ENCODE peak calls at places on chromosomes 4 and X, in ten cellular contexts. One of them, this sample, is unnamed.

GRCh38 chrX:154918060-154918483 is 31.9 kb downstream of the F8A1 start:
- DNase-seq in NCI-H524 treated with DMSO at 0.1 percent for 48 hours: peak
- DNase-seq in NT2/D1: peak
- DNase-seq in fibroblast of lung: peak
- DNase-seq in choroid plexus epithelial cell: peak
- DNase-seq in A549: peak
- DNase-seq in dorsolateral prefrontal cortex: no peak
- DNase-seq in MM.1S: peak
- DNase-seq in HL-60: peak
- DNase-seq in EH: peak
- DNase-seq in this sample: peak

GRCh38 chrX:108304210-108304609 is 134.0 kb downstream of the COL4A6 start:
- DNase-seq in NCI-H524 treated with DMSO at 0.1 percent for 48 hours: peak
- DNase-seq in NT2/D1: no peak
- DNase-seq in fibroblast of lung: peak
- DNase-seq in choroid plexus epithelial cell: peak
- DNase-seq in A549: no peak
- DNase-seq in dorsolateral prefrontal cortex: no peak
- DNase-seq in MM.1S: no peak
- DNase-seq in HL-60: no peak
- DNase-seq in EH: no peak
- DNase-seq in this sample: no peak

GRCh38 chr4:98919996-98920395 is 8.9 kb downstream of the EIF4E start:
- DNase-seq in NCI-H524 treated with DMSO at 0.1 percent for 48 hours: no peak
- DNase-seq in NT2/D1: no peak
- DNase-seq in fibroblast of lung: peak
- DNase-seq in choroid plexus epithelial cell: peak
- DNase-seq in A549: no peak
- DNase-seq in dorsolateral prefrontal cortex: no peak
- DNase-seq in MM.1S: no peak
- DNase-seq in HL-60: no peak
- DNase-seq in EH: peak
- DNase-seq in this sample: no peak

GRCh38 chrX:108735680-108736508 is 469 bp downstream of the IRS4 start:
- DNase-seq in NCI-H524 treated with DMSO at 0.1 percent for 48 hours: no peak
- DNase-seq in NT2/D1: no peak
- DNase-seq in fibroblast of lung: peak
- DNase-seq in choroid plexus epithelial cell: peak
- DNase-seq in A549: no peak
- DNase-seq in dorsolateral prefrontal cortex: peak
- DNase-seq in MM.1S: no peak
- DNase-seq in HL-60: no peak
- DNase-seq in EH: peak
- DNase-seq in this sample: no peak

GRCh38 chr4:3630136-3630933 is 98.1 kb upstream of the LRPAP1 start:
- DNase-seq in NCI-H524 treated with DMSO at 0.1 percent for 48 hours: no peak
- DNase-seq in NT2/D1: no peak
- DNase-seq in fibroblast of lung: no peak
- DNase-seq in choroid plexus epithelial cell: no peak
- DNase-seq in A549: no peak
- DNase-seq in dorsolateral prefrontal cortex: peak
- DNase-seq in MM.1S: no peak
- DNase-seq in HL-60: no peak
- DNase-seq in EH: no peak
- DNase-seq in this sample: no peak

GRCh38 chr4:48079972-48080391 is 54.1 kb downstream of the TXK start:
- DNase-seq in NCI-H524 treated with DMSO at 0.1 percent for 48 hours: no peak
- DNase-seq in NT2/D1: no peak
- DNase-seq in fibroblast of lung: peak
- DNase-seq in choroid plexus epithelial cell: peak
- DNase-seq in A549: no peak
- DNase-seq in dorsolateral prefrontal cortex: no peak
- DNase-seq in MM.1S: no peak
- DNase-seq in HL-60: no peak
- DNase-seq in EH: peak
- DNase-seq in this sample: no peak

GRCh38 chrX:19904778-19905367 is 17.5 kb upstream of the SH3KBP1 start:
- DNase-seq in NCI-H524 treated with DMSO at 0.1 percent for 48 hours: peak
- DNase-seq in NT2/D1: no peak
- DNase-seq in fibroblast of lung: peak
- DNase-seq in choroid plexus epithelial cell: peak
- DNase-seq in A549: peak
- DNase-seq in dorsolateral prefrontal cortex: no peak
- DNase-seq in MM.1S: peak
- DNase-seq in HL-60: peak
- DNase-seq in EH: peak
- DNase-seq in this sample: no peak

GRCh38 chrX:103063918-103064434 is at the start of gene BEX1:
- DNase-seq in NCI-H524 treated with DMSO at 0.1 percent for 48 hours: peak
- DNase-seq in NT2/D1: peak
- DNase-seq in fibroblast of lung: peak
- DNase-seq in choroid plexus epithelial cell: peak
- DNase-seq in A549: no peak
- DNase-seq in dorsolateral prefrontal cortex: peak
- DNase-seq in MM.1S: no peak
- DNase-seq in HL-60: peak
- DNase-seq in EH: peak
- DNase-seq in this sample: no peak

GRCh38 chr4:183788308-183788707 is 116.8 kb upstream of the STOX2 start:
- DNase-seq in NCI-H524 treated with DMSO at 0.1 percent for 48 hours: no peak
- DNase-seq in NT2/D1: no peak
- DNase-seq in fibroblast of lung: no peak
- DNase-seq in choroid plexus epithelial cell: no peak
- DNase-seq in A549: no peak
- DNase-seq in dorsolateral prefrontal cortex: no peak
- DNase-seq in MM.1S: no peak
- DNase-seq in HL-60: no peak
- DNase-seq in EH: no peak
- DNase-seq in this sample: no peak

GRCh38 chr4:14652522-14652921 is 349.8 kb upstream of the CPEB2 start:
- DNase-seq in NCI-H524 treated with DMSO at 0.1 percent for 48 hours: no peak
- DNase-seq in NT2/D1: no peak
- DNase-seq in fibroblast of lung: peak
- DNase-seq in choroid plexus epithelial cell: no peak
- DNase-seq in A549: no peak
- DNase-seq in dorsolateral prefrontal cortex: no peak
- DNase-seq in MM.1S: no peak
- DNase-seq in HL-60: no peak
- DNase-seq in EH: no peak
- DNase-seq in this sample: no peak

GRCh38 chrX:22889824-22890223 is 109.9 kb upstream of the DDX53 start:
- DNase-seq in NCI-H524 treated with DMSO at 0.1 percent for 48 hours: no peak
- DNase-seq in NT2/D1: no peak
- DNase-seq in fibroblast of lung: no peak
- DNase-seq in choroid plexus epithelial cell: no peak
- DNase-seq in A549: no peak
- DNase-seq in dorsolateral prefrontal cortex: no peak
- DNase-seq in MM.1S: no peak
- DNase-seq in HL-60: no peak
- DNase-seq in EH: no peak
- DNase-seq in this sample: no peak

GRCh38 chrX:333611-334311 is 15.2 kb upstream of the GTPBP6 start:
- DNase-seq in NCI-H524 treated with DMSO at 0.1 percent for 48 hours: no peak
- DNase-seq in NT2/D1: no peak
- DNase-seq in fibroblast of lung: no peak
- DNase-seq in choroid plexus epithelial cell: no peak
- DNase-seq in A549: no peak
- DNase-seq in dorsolateral prefrontal cortex: no peak
- DNase-seq in MM.1S: no peak
- DNase-seq in HL-60: no peak
- DNase-seq in EH: no peak
- DNase-seq in this sample: no peak

GRCh38 chr4:184399505-184399893 is 74.9 kb downstream of the IRF2 start:
- DNase-seq in NCI-H524 treated with DMSO at 0.1 percent for 48 hours: no peak
- DNase-seq in NT2/D1: no peak
- DNase-seq in fibroblast of lung: no peak
- DNase-seq in choroid plexus epithelial cell: no peak
- DNase-seq in A549: no peak
- DNase-seq in dorsolateral prefrontal cortex: no peak
- DNase-seq in MM.1S: no peak
- DNase-seq in HL-60: no peak
- DNase-seq in EH: no peak
- DNase-seq in this sample: no peak

GRCh38 chr4:79141530-79141929 is 184.3 kb downstream of the NAA11 start:
- DNase-seq in NCI-H524 treated with DMSO at 0.1 percent for 48 hours: no peak
- DNase-seq in NT2/D1: peak
- DNase-seq in fibroblast of lung: peak
- DNase-seq in choroid plexus epithelial cell: peak
- DNase-seq in A549: no peak
- DNase-seq in dorsolateral prefrontal cortex: no peak
- DNase-seq in MM.1S: peak
- DNase-seq in HL-60: peak
- DNase-seq in EH: peak
- DNase-seq in this sample: no peak

GRCh38 chr4:28973591-28974350 is 1746.4 kb upstream of the PCDH7 start:
- DNase-seq in NCI-H524 treated with DMSO at 0.1 percent for 48 hours: no peak
- DNase-seq in NT2/D1: no peak
- DNase-seq in fibroblast of lung: peak
- DNase-seq in choroid plexus epithelial cell: peak
- DNase-seq in A549: no peak
- DNase-seq in dorsolateral prefrontal cortex: no peak
- DNase-seq in MM.1S: no peak
- DNase-seq in HL-60: no peak
- DNase-seq in EH: peak
- DNase-seq in this sample: no peak

GRCh38 chr4:120432451-120432850 is 365.8 kb upstream of the MAD2L1 start:
- DNase-seq in NCI-H524 treated with DMSO at 0.1 percent for 48 hours: no peak
- DNase-seq in NT2/D1: no peak
- DNase-seq in fibroblast of lung: peak
- DNase-seq in choroid plexus epithelial cell: no peak
- DNase-seq in A549: no peak
- DNase-seq in dorsolateral prefrontal cortex: no peak
- DNase-seq in MM.1S: no peak
- DNase-seq in HL-60: no peak
- DNase-seq in EH: no peak
- DNase-seq in this sample: no peak

GRCh38 chr4:18571252-18571885 is 549.8 kb upstream of the LCORL start:
- DNase-seq in NCI-H524 treated with DMSO at 0.1 percent for 48 hours: no peak
- DNase-seq in NT2/D1: no peak
- DNase-seq in fibroblast of lung: no peak
- DNase-seq in choroid plexus epithelial cell: no peak
- DNase-seq in A549: no peak
- DNase-seq in dorsolateral prefrontal cortex: no peak
- DNase-seq in MM.1S: no peak
- DNase-seq in HL-60: no peak
- DNase-seq in EH: no peak
- DNase-seq in this sample: no peak

GRCh38 chr4:122911588-122911987 is 10.8 kb downstream of the NUDT6 start:
- DNase-seq in NCI-H524 treated with DMSO at 0.1 percent for 48 hours: no peak
- DNase-seq in NT2/D1: no peak
- DNase-seq in fibroblast of lung: no peak
- DNase-seq in choroid plexus epithelial cell: peak
- DNase-seq in A549: no peak
- DNase-seq in dorsolateral prefrontal cortex: no peak
- DNase-seq in MM.1S: peak
- DNase-seq in HL-60: no peak
- DNase-seq in EH: no peak
- DNase-seq in this sample: no peak

GRCh38 chr4:105895609-105896460 is 564 bp downstream of the NPNT start:
- DNase-seq in NCI-H524 treated with DMSO at 0.1 percent for 48 hours: no peak
- DNase-seq in NT2/D1: no peak
- DNase-seq in fibroblast of lung: no peak
- DNase-seq in choroid plexus epithelial cell: no peak
- DNase-seq in A549: peak
- DNase-seq in dorsolateral prefrontal cortex: no peak
- DNase-seq in MM.1S: peak
- DNase-seq in HL-60: no peak
- DNase-seq in EH: no peak
- DNase-seq in this sample: no peak

GRCh38 chrX:46573331-46573895 is at the start of gene CHST7:
- DNase-seq in NCI-H524 treated with DMSO at 0.1 percent for 48 hours: peak
- DNase-seq in NT2/D1: no peak
- DNase-seq in fibroblast of lung: peak
- DNase-seq in choroid plexus epithelial cell: peak
- DNase-seq in A549: peak
- DNase-seq in dorsolateral prefrontal cortex: peak
- DNase-seq in MM.1S: peak
- DNase-seq in HL-60: peak
- DNase-seq in EH: peak
- DNase-seq in this sample: peak

GRCh38 chr4:3290889-3291321 is 1.9 kb upstream of the RGS12 start:
- DNase-seq in NCI-H524 treated with DMSO at 0.1 percent for 48 hours: no peak
- DNase-seq in NT2/D1: no peak
- DNase-seq in fibroblast of lung: no peak
- DNase-seq in choroid plexus epithelial cell: no peak
- DNase-seq in A549: no peak
- DNase-seq in dorsolateral prefrontal cortex: peak
- DNase-seq in MM.1S: no peak
- DNase-seq in HL-60: no peak
- DNase-seq in EH: no peak
- DNase-seq in this sample: no peak

GRCh38 chr4:147480891-147481576 is at the start of gene EDNRA:
- DNase-seq in NCI-H524 treated with DMSO at 0.1 percent for 48 hours: no peak
- DNase-seq in NT2/D1: peak
- DNase-seq in fibroblast of lung: peak
- DNase-seq in choroid plexus epithelial cell: peak
- DNase-seq in A549: peak
- DNase-seq in dorsolateral prefrontal cortex: peak
- DNase-seq in MM.1S: no peak
- DNase-seq in HL-60: no peak
- DNase-seq in EH: peak
- DNase-seq in this sample: no peak

GRCh38 chr4:70313736-70314135 is 21.0 kb upstream of the CABS1 start:
- DNase-seq in NCI-H524 treated with DMSO at 0.1 percent for 48 hours: no peak
- DNase-seq in NT2/D1: peak
- DNase-seq in fibroblast of lung: no peak
- DNase-seq in choroid plexus epithelial cell: no peak
- DNase-seq in A549: no peak
- DNase-seq in dorsolateral prefrontal cortex: no peak
- DNase-seq in MM.1S: no peak
- DNase-seq in HL-60: no peak
- DNase-seq in EH: no peak
- DNase-seq in this sample: no peak

GRCh38 chr4:6548201-6548881 is 26.6 kb upstream of the MAN2B2 start:
- DNase-seq in NCI-H524 treated with DMSO at 0.1 percent for 48 hours: peak
- DNase-seq in NT2/D1: peak
- DNase-seq in fibroblast of lung: peak
- DNase-seq in choroid plexus epithelial cell: peak
- DNase-seq in A549: peak
- DNase-seq in dorsolateral prefrontal cortex: no peak
- DNase-seq in MM.1S: no peak
- DNase-seq in HL-60: peak
- DNase-seq in EH: peak
- DNase-seq in this sample: peak

GRCh38 chr4:149264093-149264733 is 551.4 kb downstream of the IQCM start:
- DNase-seq in NCI-H524 treated with DMSO at 0.1 percent for 48 hours: no peak
- DNase-seq in NT2/D1: peak
- DNase-seq in fibroblast of lung: peak
- DNase-seq in choroid plexus epithelial cell: peak
- DNase-seq in A549: no peak
- DNase-seq in dorsolateral prefrontal cortex: no peak
- DNase-seq in MM.1S: peak
- DNase-seq in HL-60: peak
- DNase-seq in EH: peak
- DNase-seq in this sample: no peak

GRCh38 chr4:169096221-169096620 is 86.2 kb upstream of the CBR4 start:
- DNase-seq in NCI-H524 treated with DMSO at 0.1 percent for 48 hours: no peak
- DNase-seq in NT2/D1: no peak
- DNase-seq in fibroblast of lung: no peak
- DNase-seq in choroid plexus epithelial cell: no peak
- DNase-seq in A549: no peak
- DNase-seq in dorsolateral prefrontal cortex: no peak
- DNase-seq in MM.1S: no peak
- DNase-seq in HL-60: no peak
- DNase-seq in EH: peak
- DNase-seq in this sample: no peak

GRCh38 chrX:85419293-85419692 is 39.8 kb upstream of the POF1B start:
- DNase-seq in NCI-H524 treated with DMSO at 0.1 percent for 48 hours: no peak
- DNase-seq in NT2/D1: no peak
- DNase-seq in fibroblast of lung: no peak
- DNase-seq in choroid plexus epithelial cell: no peak
- DNase-seq in A549: no peak
- DNase-seq in dorsolateral prefrontal cortex: no peak
- DNase-seq in MM.1S: no peak
- DNase-seq in HL-60: no peak
- DNase-seq in EH: no peak
- DNase-seq in this sample: no peak

GRCh38 chr4:180058731-180059215 is 2184.4 kb upstream of the TENM3 start:
- DNase-seq in NCI-H524 treated with DMSO at 0.1 percent for 48 hours: no peak
- DNase-seq in NT2/D1: peak
- DNase-seq in fibroblast of lung: peak
- DNase-seq in choroid plexus epithelial cell: peak
- DNase-seq in A549: peak
- DNase-seq in dorsolateral prefrontal cortex: peak
- DNase-seq in MM.1S: peak
- DNase-seq in HL-60: peak
- DNase-seq in EH: peak
- DNase-seq in this sample: peak